ENCODE peak calls at places on chromosomes 1 and 21, in ten cellular contexts. K is psoas muscle; Q is AG04450; L is lower lobe of right lung; O is activated naive CD8-positive, alpha-beta T cell treated with anti-CD3 and anti-CD28 coated beads for 36 hours; W is hepatocyte; T is anterior cingulate cortex; Y is NCI-H345; D is stimulated activated naive CD8-positive, alpha-beta T cell treated with anti-CD3 and anti-CD28 coated beads, Interleukin-15, Interleukin-2, amounts not matched to agents 100 U/mL and 50 U/mL, for 24 hours; E is left ventricle myocardium inferior. S is an unnamed sample.

GRCh38 chr1:8562881-8563865 is 245.3 kb downstream of the SLC45A1 start:
- DNase-seq in D (no peak), E (no peak), O (no peak), W (no peak), T (no peak), Q (no peak), L (no peak), K (no peak), Y (no peak), S (no peak)

GRCh38 chr1:183159960-183160359 is 26.1 kb upstream of the LAMC2 start:
- DNase-seq in L (peak; percentile 84), D (no peak), Q (no peak), W (peak; percentile 89), Y (no peak), K (no peak), O (no peak), E (no peak), T (no peak), S (no peak)

GRCh38 chr1:10917513-10918454 is 94.7 kb upstream of the TARDBP start:
- DNase-seq in D (no peak), T (no peak), L (no peak), Q (no peak), W (no peak), Y (peak; percentile 80), O (no peak), K (no peak), E (no peak), S (no peak)

GRCh38 chr1:99465176-99465900 is 180.6 kb upstream of the PALMD start:
- DNase-seq in W (no peak), D (no peak), Q (no peak), K (no peak), E (no peak), T (no peak), Y (no peak), O (no peak), L (no peak), S (no peak)

GRCh38 chr1:118303534-118303933 is 118.5 kb upstream of the SPAG17 start:
- DNase-seq in W (no peak), E (no peak), T (no peak), D (no peak), K (no peak), L (no peak), Y (no peak), O (no peak), Q (no peak), S (no peak)

GRCh38 chr21:36477559-36477958 is 2.4 kb downstream of the CLDN14 start:
- DNase-seq in Y (no peak), E (no peak), D (no peak), K (no peak), O (no peak), Q (no peak), L (no peak), W (no peak), T (no peak), S (no peak)

GRCh38 chr1:173445164-173445563 is 32.0 kb upstream of the PRDX6 start:
- DNase-seq in W (no peak), T (no peak), O (no peak), E (no peak), D (no peak), Y (no peak), Q (no peak), L (no peak), K (no peak), S (no peak)

GRCh38 chr1:5393591-5393990 is 598.6 kb downstream of the NPHP4 start:
- DNase-seq in T (no peak), L (no peak), O (no peak), D (no peak), E (no peak), W (no peak), K (no peak), Q (no peak), Y (peak; percentile 6), S (no peak)

GRCh38 chr1:192973988-192974387 is 85.2 kb downstream of the UCHL5 start:
- DNase-seq in W (no peak), Y (no peak), L (no peak), Q (no peak), T (no peak), O (no peak), K (no peak), D (no peak), E (no peak), S (no peak)

GRCh38 chr1:189764391-189765320 is 713.0 kb downstream of the BRINP3 start:
- DNase-seq in E (no peak), K (no peak), O (no peak), D (no peak), L (no peak), T (no peak), W (no peak), Y (no peak), Q (no peak), S (no peak)

GRCh38 chr21:15669247-15669646 is 60.5 kb upstream of the USP25 start:
- DNase-seq in Q (no peak), W (no peak), D (no peak), L (no peak), K (no peak), E (no peak), Y (no peak), T (peak; percentile 6), O (no peak), S (no peak)

GRCh38 chr21:35265170-35265877 is 216.2 kb upstream of the RUNX1 start:
- DNase-seq in E (no peak), D (no peak), L (no peak), O (no peak), T (no peak), Q (no peak), W (no peak), Y (no peak), K (no peak), S (no peak)

GRCh38 chr1:54606096-54606989 is 17.0 kb downstream of the FAM151A start:
- DNase-seq in Q (no peak), W (no peak), K (no peak), E (no peak), T (no peak), D (no peak), Y (peak; percentile 72), O (no peak), L (no peak), S (no peak)

GRCh38 chr1:83845437-83846071 is 153.4 kb downstream of the TTLL7 start:
- DNase-seq in E (no peak), L (no peak), Q (no peak), Y (no peak), T (no peak), W (peak; percentile 39), D (no peak), O (no peak), K (no peak), S (no peak)

GRCh38 chr1:14757260-14757625 is 158.8 kb downstream of the KAZN start:
- DNase-seq in E (no peak), Y (no peak), W (no peak), D (no peak), T (no peak), O (no peak), Q (no peak), K (no peak), L (no peak), S (no peak)

GRCh38 chr1:174998569-174999215 is 1.1 kb upstream of the CACYBP start:
- DNase-seq in O (peak; percentile 31), K (no peak), W (peak; percentile 75), T (peak; percentile 29), E (no peak), D (peak; percentile 28), Y (peak; percentile 77), Q (no peak), L (no peak), S (no peak)

GRCh38 chr1:171081220-171081993 is 9.3 kb upstream of the FMO3 start:
- DNase-seq in D (no peak), O (no peak), E (no peak), Y (peak; percentile 27), L (no peak), W (peak; percentile 46), Q (peak; percentile 33), K (no peak), T (peak; percentile 27), S (no peak)

GRCh38 chr1:223244366-223245103 is 101.5 kb upstream of the TLR5 start:
- DNase-seq in K (no peak), D (peak; percentile 28), Y (no peak), E (no peak), L (no peak), Q (no peak), O (peak; percentile 34), T (no peak), W (no peak), S (no peak)

GRCh38 chr1:170790651-170791071 is 126.7 kb downstream of the PRRX1 start:
- DNase-seq in D (no peak), Y (no peak), K (no peak), E (no peak), O (no peak), L (no peak), W (no peak), Q (peak; percentile 23), T (no peak), S (no peak)

GRCh38 chr1:41851589-41851988 is 67.1 kb downstream of the HIVEP3 start:
- DNase-seq in Y (no peak), T (no peak), W (no peak), E (no peak), K (no peak), D (no peak), Q (no peak), L (no peak), O (no peak), S (no peak)

GRCh38 chr1:239635276-239635675 is 248.9 kb downstream of the CHRM3 start:
- DNase-seq in W (no peak), T (no peak), O (no peak), Y (no peak), E (no peak), Q (no peak), K (no peak), L (no peak), D (no peak), S (no peak)

GRCh38 chr1:40017951-40018575 is 22.5 kb upstream of the CAP1 start:
- DNase-seq in Y (no peak), K (no peak), O (no peak), T (no peak), E (no peak), L (no peak), Q (no peak), D (no peak), W (no peak), S (no peak)

GRCh38 chr21:31299291-31300147 is 44.5 kb downstream of the TIAM1 start:
- DNase-seq in W (peak; percentile 34), D (no peak), L (no peak), O (no peak), Y (no peak), T (no peak), E (no peak), Q (no peak), K (no peak), S (no peak)

GRCh38 chr1:116793357-116793935 is 39.2 kb downstream of the CD2 start:
- DNase-seq in L (no peak), K (no peak), O (no peak), W (no peak), T (no peak), D (no peak), Q (no peak), Y (no peak), E (no peak), S (no peak)

GRCh38 chr1:155177192-155177917 is 3.7 kb downstream of the TRIM46 start:
- DNase-seq in D (no peak), Q (no peak), T (no peak), K (no peak), Y (no peak), O (no peak), E (no peak), L (peak; percentile 70), W (no peak), S (peak; percentile 48)